ENCODE peak calls at places on chromosomes 1 and 21, in seven cellular contexts. One of them, this sample, is unnamed.

GRCh38 chr21:43866233-43866632 is 1.2 kb downstream of the AGPAT3 start:
- DNase-seq in chondrocyte: peak
- DNase-seq in lower leg skin: no peak
- DNase-seq in body of pancreas: peak
- DNase-seq in OCI-LY7: peak
- DNase-seq in left ventricle myocardium inferior: peak
- DNase-seq in vagina: no peak
- DNase-seq in this sample: peak

GRCh38 chr21:35179990-35180557 is 131.0 kb upstream of the RUNX1 start:
- DNase-seq in chondrocyte: no peak
- DNase-seq in lower leg skin: no peak
- DNase-seq in body of pancreas: no peak
- DNase-seq in OCI-LY7: no peak
- DNase-seq in left ventricle myocardium inferior: no peak
- DNase-seq in vagina: no peak
- DNase-seq in this sample: no peak

GRCh38 chr1:22123071-22123390 is 19.9 kb downstream of the WNT4 start:
- DNase-seq in chondrocyte: no peak
- DNase-seq in lower leg skin: no peak
- DNase-seq in body of pancreas: no peak
- DNase-seq in OCI-LY7: no peak
- DNase-seq in left ventricle myocardium inferior: no peak
- DNase-seq in vagina: no peak
- DNase-seq in this sample: no peak

GRCh38 chr1:30648408-30649000 is 74.9 kb downstream of the MATN1 start:
- DNase-seq in chondrocyte: peak
- DNase-seq in lower leg skin: no peak
- DNase-seq in body of pancreas: no peak
- DNase-seq in OCI-LY7: no peak
- DNase-seq in left ventricle myocardium inferior: no peak
- DNase-seq in vagina: no peak
- DNase-seq in this sample: no peak

GRCh38 chr1:194043984-194044755 is 857.8 kb upstream of the B3GALT2 start:
- DNase-seq in chondrocyte: no peak
- DNase-seq in lower leg skin: no peak
- DNase-seq in body of pancreas: no peak
- DNase-seq in OCI-LY7: no peak
- DNase-seq in left ventricle myocardium inferior: no peak
- DNase-seq in vagina: no peak
- DNase-seq in this sample: no peak

GRCh38 chr1:219041819-219042218 is 131.9 kb upstream of the LYPLAL1 start:
- DNase-seq in chondrocyte: no peak
- DNase-seq in lower leg skin: no peak
- DNase-seq in body of pancreas: no peak
- DNase-seq in OCI-LY7: no peak
- DNase-seq in left ventricle myocardium inferior: no peak
- DNase-seq in vagina: no peak
- DNase-seq in this sample: no peak

GRCh38 chr1:167489581-167490340 is 28.6 kb downstream of the CD247 start:
- DNase-seq in chondrocyte: no peak
- DNase-seq in lower leg skin: peak
- DNase-seq in body of pancreas: no peak
- DNase-seq in OCI-LY7: no peak
- DNase-seq in left ventricle myocardium inferior: no peak
- DNase-seq in vagina: no peak
- DNase-seq in this sample: peak

GRCh38 chr1:11407301-11407994 is 71.5 kb upstream of the DISP3 start:
- DNase-seq in chondrocyte: no peak
- DNase-seq in lower leg skin: no peak
- DNase-seq in body of pancreas: no peak
- DNase-seq in OCI-LY7: peak
- DNase-seq in left ventricle myocardium inferior: no peak
- DNase-seq in vagina: no peak
- DNase-seq in this sample: peak

GRCh38 chr1:10459185-10459584 is 9.4 kb downstream of the CORT start:
- DNase-seq in chondrocyte: no peak
- DNase-seq in lower leg skin: no peak
- DNase-seq in body of pancreas: peak
- DNase-seq in OCI-LY7: no peak
- DNase-seq in left ventricle myocardium inferior: no peak
- DNase-seq in vagina: no peak
- DNase-seq in this sample: no peak

GRCh38 chr1:6281511-6282402 is 20.9 kb upstream of the GPR153 start:
- DNase-seq in chondrocyte: no peak
- DNase-seq in lower leg skin: no peak
- DNase-seq in body of pancreas: no peak
- DNase-seq in OCI-LY7: no peak
- DNase-seq in left ventricle myocardium inferior: no peak
- DNase-seq in vagina: no peak
- DNase-seq in this sample: no peak

GRCh38 chr1:27689423-27690173 is 17.6 kb upstream of the IFI6 start:
- DNase-seq in chondrocyte: no peak
- DNase-seq in lower leg skin: no peak
- DNase-seq in body of pancreas: no peak
- DNase-seq in OCI-LY7: no peak
- DNase-seq in left ventricle myocardium inferior: no peak
- DNase-seq in vagina: no peak
- DNase-seq in this sample: peak

GRCh38 chr1:7422966-7423365 is 348.1 kb upstream of the VAMP3 start:
- DNase-seq in chondrocyte: peak
- DNase-seq in lower leg skin: peak
- DNase-seq in body of pancreas: no peak
- DNase-seq in OCI-LY7: no peak
- DNase-seq in left ventricle myocardium inferior: no peak
- DNase-seq in vagina: no peak
- DNase-seq in this sample: no peak

GRCh38 chr1:234955107-234955731 is 173.4 kb downstream of the TOMM20 start:
- DNase-seq in chondrocyte: no peak
- DNase-seq in lower leg skin: peak
- DNase-seq in body of pancreas: peak
- DNase-seq in OCI-LY7: peak
- DNase-seq in left ventricle myocardium inferior: peak
- DNase-seq in vagina: no peak
- DNase-seq in this sample: no peak

GRCh38 chr1:108574008-108574407 is 14.1 kb downstream of the EEIG2 start:
- DNase-seq in chondrocyte: no peak
- DNase-seq in lower leg skin: no peak
- DNase-seq in body of pancreas: no peak
- DNase-seq in OCI-LY7: no peak
- DNase-seq in left ventricle myocardium inferior: no peak
- DNase-seq in vagina: no peak
- DNase-seq in this sample: no peak

GRCh38 chr1:59477286-59477685 is 180.4 kb downstream of the FGGY start:
- DNase-seq in chondrocyte: no peak
- DNase-seq in lower leg skin: no peak
- DNase-seq in body of pancreas: no peak
- DNase-seq in OCI-LY7: no peak
- DNase-seq in left ventricle myocardium inferior: no peak
- DNase-seq in vagina: no peak
- DNase-seq in this sample: peak

GRCh38 chr1:116504308-116505156 is 66.3 kb downstream of the CD58 start:
- DNase-seq in chondrocyte: no peak
- DNase-seq in lower leg skin: peak
- DNase-seq in body of pancreas: peak
- DNase-seq in OCI-LY7: peak
- DNase-seq in left ventricle myocardium inferior: peak
- DNase-seq in vagina: peak
- DNase-seq in this sample: peak

GRCh38 chr1:43396059-43396458 is 6.4 kb downstream of the SZT2 start:
- DNase-seq in chondrocyte: no peak
- DNase-seq in lower leg skin: no peak
- DNase-seq in body of pancreas: no peak
- DNase-seq in OCI-LY7: no peak
- DNase-seq in left ventricle myocardium inferior: no peak
- DNase-seq in vagina: no peak
- DNase-seq in this sample: no peak

GRCh38 chr1:200471739-200472138 is 61.9 kb upstream of the ZNF281 start:
- DNase-seq in chondrocyte: no peak
- DNase-seq in lower leg skin: no peak
- DNase-seq in body of pancreas: no peak
- DNase-seq in OCI-LY7: no peak
- DNase-seq in left ventricle myocardium inferior: no peak
- DNase-seq in vagina: no peak
- DNase-seq in this sample: no peak

GRCh38 chr1:50857702-50858101 is 102.4 kb downstream of the FAF1 start:
- DNase-seq in chondrocyte: no peak
- DNase-seq in lower leg skin: no peak
- DNase-seq in body of pancreas: no peak
- DNase-seq in OCI-LY7: no peak
- DNase-seq in left ventricle myocardium inferior: no peak
- DNase-seq in vagina: no peak
- DNase-seq in this sample: no peak

GRCh38 chr1:143720087-143721023 is 251.4 kb downstream of the FAM72C start:
- DNase-seq in chondrocyte: no peak
- DNase-seq in lower leg skin: no peak
- DNase-seq in body of pancreas: peak
- DNase-seq in OCI-LY7: no peak
- DNase-seq in left ventricle myocardium inferior: no peak
- DNase-seq in vagina: no peak
- DNase-seq in this sample: no peak

GRCh38 chr21:41583274-41583790 is 75.4 kb upstream of the TMPRSS2 start:
- DNase-seq in chondrocyte: no peak
- DNase-seq in lower leg skin: peak
- DNase-seq in body of pancreas: peak
- DNase-seq in OCI-LY7: no peak
- DNase-seq in left ventricle myocardium inferior: no peak
- DNase-seq in vagina: peak
- DNase-seq in this sample: no peak

GRCh38 chr21:41582866-41583265 is 74.9 kb upstream of the TMPRSS2 start:
- DNase-seq in chondrocyte: no peak
- DNase-seq in lower leg skin: peak
- DNase-seq in body of pancreas: no peak
- DNase-seq in OCI-LY7: no peak
- DNase-seq in left ventricle myocardium inferior: no peak
- DNase-seq in vagina: peak
- DNase-seq in this sample: no peak

GRCh38 chr21:41582298-41582840 is 74.4 kb upstream of the TMPRSS2 start:
- DNase-seq in chondrocyte: no peak
- DNase-seq in lower leg skin: peak
- DNase-seq in body of pancreas: no peak
- DNase-seq in OCI-LY7: no peak
- DNase-seq in left ventricle myocardium inferior: no peak
- DNase-seq in vagina: peak
- DNase-seq in this sample: no peak

GRCh38 chr21:41585199-41585994 is 77.4 kb upstream of the TMPRSS2 start:
- DNase-seq in chondrocyte: no peak
- DNase-seq in lower leg skin: peak
- DNase-seq in body of pancreas: no peak
- DNase-seq in OCI-LY7: no peak
- DNase-seq in left ventricle myocardium inferior: no peak
- DNase-seq in vagina: peak
- DNase-seq in this sample: no peak

GRCh38 chr21:41584603-41585176 is 76.7 kb upstream of the TMPRSS2 start:
- DNase-seq in chondrocyte: no peak
- DNase-seq in lower leg skin: peak
- DNase-seq in body of pancreas: no peak
- DNase-seq in OCI-LY7: no peak
- DNase-seq in left ventricle myocardium inferior: no peak
- DNase-seq in vagina: peak
- DNase-seq in this sample: no peak
- TF ChIP-seq CTCF in chondrocyte: no peak
- TF ChIP-seq CTCF in lower leg skin: no peak
- TF ChIP-seq CTCF in body of pancreas: no peak
- TF ChIP-seq CTCF in OCI-LY7: no peak
- TF ChIP-seq CTCF in left ventricle myocardium inferior: no peak
- TF ChIP-seq CTCF in vagina: no peak
- TF ChIP-seq CTCF in this sample: no peak

DNA sequence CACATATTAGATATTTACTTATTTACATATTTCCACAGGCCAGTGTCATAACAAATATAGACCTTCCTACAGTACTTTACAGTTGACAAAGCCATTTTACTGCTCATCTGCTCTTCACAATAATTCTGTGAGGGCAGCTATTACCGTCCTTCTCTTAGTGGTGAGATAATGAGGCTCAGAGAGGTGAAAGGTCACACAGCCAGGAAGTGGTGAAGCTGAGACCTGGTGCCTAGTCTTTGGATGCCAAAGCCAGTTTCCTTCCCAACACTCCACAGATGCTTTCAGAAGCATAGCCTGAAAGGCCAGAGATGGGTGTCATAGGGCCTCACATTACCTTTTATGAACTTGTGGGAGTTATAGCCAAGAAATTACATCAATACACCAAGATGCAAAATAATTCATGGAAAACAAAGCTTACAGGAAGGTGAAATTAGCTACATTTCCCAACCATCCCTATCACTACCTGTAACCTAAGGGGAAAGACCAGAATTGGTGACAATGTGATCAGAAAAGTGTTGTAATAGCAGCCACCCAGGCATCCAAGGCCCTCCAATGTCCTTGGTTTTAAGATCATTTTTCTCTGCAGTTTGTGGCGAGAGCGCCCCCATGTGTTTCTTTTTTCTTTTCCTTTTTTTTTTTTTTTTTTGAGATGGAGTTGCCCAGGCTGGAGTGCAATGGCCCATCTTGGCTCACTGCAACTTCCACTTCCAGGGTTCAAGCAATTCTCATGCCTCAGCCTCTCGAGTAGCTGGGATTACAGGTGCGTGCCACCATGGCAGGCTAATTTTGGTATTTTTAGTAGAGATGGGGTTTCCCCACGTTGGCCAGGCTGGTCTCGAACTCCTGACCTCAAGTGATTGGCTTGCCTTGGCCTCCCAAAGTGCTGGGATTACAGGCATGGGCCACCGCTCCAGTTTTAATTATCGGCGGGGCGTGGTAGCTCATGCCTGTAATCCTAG is 26.5 kb upstream of the RPL11 start:
- DNase-seq in chondrocyte: no peak
- DNase-seq in lower leg skin: no peak
- DNase-seq in body of pancreas: peak
- DNase-seq in OCI-LY7: peak
- DNase-seq in left ventricle myocardium inferior: no peak
- DNase-seq in vagina: no peak
- DNase-seq in this sample: peak
- TF ChIP-seq CTCF in chondrocyte: peak
- TF ChIP-seq CTCF in lower leg skin: no peak
- TF ChIP-seq CTCF in body of pancreas: peak
- TF ChIP-seq CTCF in OCI-LY7: peak
- TF ChIP-seq CTCF in left ventricle myocardium inferior: peak
- TF ChIP-seq CTCF in vagina: no peak
- TF ChIP-seq CTCF in this sample: peak

GRCh38 chr1:182413969-182414368 is 13.5 kb upstream of the TEDDM1 start:
- DNase-seq in chondrocyte: no peak
- DNase-seq in lower leg skin: no peak
- DNase-seq in body of pancreas: no peak
- DNase-seq in OCI-LY7: no peak
- DNase-seq in left ventricle myocardium inferior: no peak
- DNase-seq in vagina: no peak
- DNase-seq in this sample: no peak
- TF ChIP-seq CTCF in chondrocyte: no peak
- TF ChIP-seq CTCF in lower leg skin: no peak
- TF ChIP-seq CTCF in body of pancreas: no peak
- TF ChIP-seq CTCF in OCI-LY7: no peak
- TF ChIP-seq CTCF in left ventricle myocardium inferior: no peak
- TF ChIP-seq CTCF in vagina: no peak
- TF ChIP-seq CTCF in this sample: no peak

GRCh38 chr1:72182859-72183258 is 99.5 kb downstream of the NEGR1 start:
- DNase-seq in chondrocyte: no peak
- DNase-seq in lower leg skin: no peak
- DNase-seq in body of pancreas: no peak
- DNase-seq in OCI-LY7: no peak
- DNase-seq in left ventricle myocardium inferior: no peak
- DNase-seq in vagina: no peak
- DNase-seq in this sample: no peak

GRCh38 chr1:72184099-72184695 is 98.1 kb downstream of the NEGR1 start:
- DNase-seq in chondrocyte: no peak
- DNase-seq in lower leg skin: no peak
- DNase-seq in body of pancreas: no peak
- DNase-seq in OCI-LY7: no peak
- DNase-seq in left ventricle myocardium inferior: no peak
- DNase-seq in vagina: no peak
- DNase-seq in this sample: no peak

GRCh38 chr1:72186733-72187307 is 95.5 kb downstream of the NEGR1 start:
- DNase-seq in chondrocyte: no peak
- DNase-seq in lower leg skin: no peak
- DNase-seq in body of pancreas: no peak
- DNase-seq in OCI-LY7: no peak
- DNase-seq in left ventricle myocardium inferior: no peak
- DNase-seq in vagina: no peak
- DNase-seq in this sample: no peak
- TF ChIP-seq CTCF in chondrocyte: peak
- TF ChIP-seq CTCF in lower leg skin: no peak
- TF ChIP-seq CTCF in body of pancreas: peak
- TF ChIP-seq CTCF in OCI-LY7: peak
- TF ChIP-seq CTCF in left ventricle myocardium inferior: peak
- TF ChIP-seq CTCF in vagina: no peak
- TF ChIP-seq CTCF in this sample: peak